ENCODE peak calls at places on chromosomes 2 and 18, in four cellular contexts. I, P, U and G are unnamed samples.

GRCh38 chr2:202084265-202084664 is 11.2 kb downstream of the KIAA2012 start:
- DNase-seq in P (no peak), I (no peak), U (no peak), G (no peak)

GRCh38 chr2:155377178-155377780 is 678.8 kb downstream of the KCNJ3 start:
- DNase-seq in U (no peak), P (no peak), I (peak; percentile 7), G (peak; percentile 75)

GRCh38 chr2:60821587-60822302 is 59.6 kb upstream of the REL start:
- DNase-seq in P (no peak), U (no peak), I (no peak), G (no peak)

GRCh38 chr2:121088251-121089004 is 196.6 kb downstream of the TFCP2L1 start:
- DNase-seq in I (no peak), U (no peak), P (no peak), G (no peak)

GRCh38 chr2:43302311-43303051 is 76.1 kb upstream of the ZFP36L2 start:
- DNase-seq in I (no peak), P (no peak), U (no peak), G (no peak)

GRCh38 chr18:57574866-57575265 is 11.6 kb downstream of the FECH start:
- DNase-seq in U (no peak), P (no peak), I (no peak), G (no peak)

GRCh38 chr2:225041871-225042799 is at the start of gene DOCK10:
- DNase-seq in U (peak; percentile 58), P (no peak), I (no peak), G (peak; percentile 17)

GRCh38 chr2:199457147-199458016 is at the start of gene SATB2:
- DNase-seq in P (peak; percentile 29), U (peak; percentile 74), I (no peak), G (peak; percentile 15)

GRCh38 chr2:28287261-28287915 is 105.3 kb upstream of the FOSL2 start:
- DNase-seq in I (no peak), U (no peak), P (no peak), G (no peak)

GRCh38 chr2:242060212-242060835 is 190.8 kb downstream of the RTP5 start:
- DNase-seq in I (no peak), U (no peak), P (no peak), G (peak; percentile 37)

GRCh38 chr2:197212344-197213262 is 98.0 kb downstream of the ANKRD44 start:
- DNase-seq in U (no peak), P (no peak), I (no peak), G (no peak)

GRCh38 chr2:58131191-58132011 is 84.8 kb downstream of the VRK2 start:
- DNase-seq in U (no peak), I (peak; percentile 15), P (no peak), G (peak; percentile 46)

GRCh38 chr2:179592167-179592936 is 269.1 kb downstream of the ZNF385B start:
- DNase-seq in U (no peak), I (no peak), P (no peak), G (no peak)

GRCh38 chr18:78735131-78736014 is 244.2 kb upstream of the SALL3 start:
- DNase-seq in P (no peak), U (no peak), I (no peak), G (no peak)

GRCh38 chr18:38698108-38698507 is 1132.5 kb upstream of the CELF4 start:
- DNase-seq in I (no peak), U (no peak), P (no peak), G (no peak)

GRCh38 chr2:228689049-228689448 is 507.6 kb upstream of the SPHKAP start:
- DNase-seq in P (no peak), I (no peak), U (peak; percentile 68), G (no peak)

GRCh38 chr2:127932199-127932877 is 46.6 kb upstream of the AMMECR1L start:
- DNase-seq in U (no peak), I (no peak), P (no peak), G (peak; percentile 12)

GRCh38 chr2:71460595-71461303 is 7.4 kb downstream of the DYSF start:
- DNase-seq in I (no peak), P (peak; percentile 59), U (peak; percentile 67), G (peak; percentile 72)

GRCh38 chr2:47002031-47002430 is 86.4 kb upstream of the MCFD2 start:
- DNase-seq in U (no peak), I (no peak), P (no peak), G (no peak)

GRCh38 chr2:47003641-47004427 is 88.2 kb upstream of the MCFD2 start:
- DNase-seq in I (no peak), U (no peak), P (peak; percentile 63), G (no peak)

GRCh38 chr2:47004905-47005495 is 89.4 kb upstream of the MCFD2 start:
- DNase-seq in P (no peak), I (no peak), U (no peak), G (no peak)

GRCh38 chr2:47000679-47001075 is 85.1 kb upstream of the MCFD2 start:
- DNase-seq in U (no peak), I (no peak), P (no peak), G (no peak)

DNA sequence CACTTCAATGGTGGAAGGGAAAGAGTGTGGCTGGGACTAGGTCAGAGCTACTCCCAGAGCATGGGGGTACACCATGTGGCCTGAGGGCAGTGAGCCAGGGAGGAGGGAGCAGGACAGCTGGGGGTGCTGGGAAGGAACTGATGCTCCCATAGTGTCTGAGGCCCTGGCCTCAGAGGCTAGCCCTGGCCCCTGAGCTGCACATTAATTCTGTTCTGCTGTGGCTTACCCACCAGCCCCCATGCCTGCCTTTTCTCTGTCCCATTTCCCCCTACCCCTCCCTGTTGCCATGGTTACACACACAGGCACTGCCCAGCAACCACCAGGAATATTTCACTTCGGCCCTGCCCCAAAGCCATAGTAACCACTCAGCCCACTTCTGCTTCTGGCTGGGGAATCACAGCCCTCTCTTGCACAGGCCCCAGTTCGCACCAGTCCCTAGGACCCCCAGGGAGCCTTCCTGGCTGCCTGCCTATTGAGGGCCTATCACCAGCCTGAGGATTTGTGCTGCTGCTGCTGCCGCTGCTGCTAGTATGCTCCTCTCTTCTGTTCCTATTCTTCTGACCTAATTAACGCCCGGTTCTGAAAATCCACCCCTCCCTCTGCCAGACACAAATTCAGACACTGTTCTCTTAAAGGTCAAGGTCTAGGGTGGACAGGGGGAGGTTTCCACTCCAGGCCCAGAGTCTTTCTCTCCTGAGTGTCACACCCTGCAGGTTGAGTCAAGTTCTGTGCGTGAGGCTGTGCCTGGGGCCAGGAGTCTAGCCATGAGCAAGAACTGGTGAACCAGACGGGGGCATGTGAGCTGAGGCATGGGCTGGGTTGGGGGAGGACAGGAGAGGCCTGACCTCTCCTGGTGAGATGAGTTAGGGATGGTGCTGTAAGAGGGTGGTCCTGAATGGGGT is 87.1 kb upstream of the MCFD2 start:
- DNase-seq in P (no peak), U (no peak), I (no peak), G (no peak)
- TF ChIP-seq JUN in P (no peak), U (no peak), I (no peak), G (no peak)

GRCh38 chr2:75552222-75552621 is 8.5 kb downstream of the EVA1A start:
- DNase-seq in U (no peak), I (no peak), P (no peak), G (no peak)
- H3K36me3 ChIP-seq in U (no peaks in the 10 kb centered on the region), I (peaks cover 49% of the 10 kb centered on the region), P (no peaks in the 10 kb centered on the region), G (peaks cover 4% of the 10 kb centered on the region)

GRCh38 chr2:216633616-216634316 is 546 bp downstream of the IGFBP2 start:
- DNase-seq in P (no peak), U (peak; percentile 73), I (no peak), G (peak; percentile 55)
- TF ChIP-seq JUN in P (no peak), U (no peak), I (no peak), G (no peak)

DNA sequence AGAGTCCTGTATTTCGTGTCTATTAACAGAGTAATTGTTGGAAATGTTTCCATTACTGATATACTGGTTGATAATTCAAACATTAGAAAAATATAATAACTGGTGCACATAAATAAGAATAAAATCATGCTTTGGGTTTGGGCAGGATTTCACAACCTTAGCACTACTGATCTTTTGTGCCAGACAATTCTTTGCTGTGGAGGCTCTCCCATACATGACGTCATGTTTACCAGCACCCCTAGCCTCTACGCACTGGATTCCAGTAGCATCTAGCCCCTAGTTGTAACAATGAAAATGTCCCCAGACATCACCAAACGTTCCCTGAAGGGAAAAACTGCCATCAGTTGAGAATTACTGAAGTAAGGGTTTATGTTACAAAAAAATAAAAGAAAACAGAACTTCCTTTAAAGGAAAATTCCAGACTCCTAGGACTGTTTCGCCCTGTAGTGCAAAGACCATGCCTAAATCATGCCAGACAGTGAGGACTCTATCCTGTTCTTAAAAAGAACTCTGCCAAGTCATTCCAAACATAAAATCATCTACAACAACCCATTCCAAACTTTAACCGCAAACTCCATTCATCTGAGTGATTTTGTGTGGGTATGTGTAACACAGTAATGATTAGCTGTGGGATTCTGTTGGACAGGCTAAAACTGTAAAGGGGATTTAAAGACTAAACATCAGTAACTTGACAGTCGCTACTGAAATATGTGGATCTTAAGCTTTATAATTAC is 313.4 kb upstream of the CCDC68 start:
- DNase-seq in I (no peak), U (no peak), P (no peak), G (no peak)
- H3K36me3 ChIP-seq in I (no peaks in the 10 kb centered on the region), U (peaks cover 30% of the 10 kb centered on the region), P (peaks cover 22% of the 10 kb centered on the region), G (peaks cover 24% of the 10 kb centered on the region)